ENCODE peak calls at places on chromosomes 16 and 17, in ten cellular contexts. U is neural crest cell; V is WTC11; F is lower lobe of right lung; M is Kasumi-1; Y is GM12865; K is stimulated activated CD4-positive, alpha-beta T cell treated with anti-CD3 and anti-CD28 coated beads, Interleukin-4, amount 100 ng/mL, for 24 hours; Z is DMS153; Q is anterior cingulate cortex; C is PC-3. S is an unnamed sample.

GRCh38 chr16:24508614-24509013 is 30.8 kb upstream of the RBBP6 start:
- DNase-seq in U (no peak), V (no peak), F (no peak), M (no peak), Y (no peak), K (no peak), Z (no peak), Q (no peak), C (no peak), S (peak; percentile 71)

GRCh38 chr16:77171750-77172635 is 19.0 kb upstream of the MON1B start:
- DNase-seq in U (peak; percentile 45), V (no peak), F (no peak), M (peak; percentile 75), Y (peak; percentile 61), K (peak; percentile 40), Z (peak; percentile 60), Q (no peak), C (peak; percentile 76), S (peak; percentile 51)

GRCh38 chr16:54447606-54448440 is 161.2 kb upstream of the IRX3 start:
- DNase-seq in U (no peak), V (no peak), F (no peak), M (no peak), Y (no peak), K (no peak), Z (no peak), Q (no peak), C (peak; percentile 62), S (peak; percentile 84)

GRCh38 chr17:2068589-2069051 is 13.7 kb downstream of the HIC1 start:
- DNase-seq in U (no peak), V (no peak), F (no peak), M (no peak), Y (no peak), K (no peak), Z (peak; percentile 43), Q (no peak), C (peak; percentile 71), S (no peak)

GRCh38 chr17:64496786-64497564 is at the start of gene POLG2:
- DNase-seq in U (peak; percentile 89), V (peak; percentile 93), F (peak; percentile 97), M (peak; percentile 97), Y (peak; percentile 97), K (peak; percentile 96), Z (peak; percentile 85), Q (peak; percentile 79), C (peak; percentile 98), S (peak; percentile 93)

GRCh38 chr16:69940676-69941075 is 10.5 kb upstream of the CLEC18A start:
- DNase-seq in U (no peak), V (no peak), F (peak; percentile 21), M (no peak), Y (no peak), K (peak; percentile 1), Z (no peak), Q (no peak), C (no peak), S (no peak)

GRCh38 chr16:11681526-11681925 is 13.3 kb downstream of the SNN start:
- DNase-seq in U (no peak), V (no peak), F (no peak), M (no peak), Y (peak; percentile 44), K (no peak), Z (no peak), Q (no peak), C (no peak), S (no peak)

GRCh38 chr16:56357291-56357764 is 68.0 kb downstream of the AMFR start:
- DNase-seq in U (no peak), V (peak; percentile 14), F (peak; percentile 42), M (no peak), Y (no peak), K (no peak), Z (no peak), Q (no peak), C (peak; percentile 11), S (peak; percentile 21)

GRCh38 chr17:17179371-17179827 is 26.7 kb downstream of the PLD6 start:
- DNase-seq in U (no peak), V (no peak), F (no peak), M (no peak), Y (peak; percentile 80), K (peak; percentile 21), Z (no peak), Q (no peak), C (no peak), S (peak; percentile 30)

GRCh38 chr16:11315499-11315898 is 29.8 kb upstream of the RMI2 start:
- DNase-seq in U (peak; percentile 14), V (peak; percentile 93), F (no peak), M (no peak), Y (no peak), K (no peak), Z (no peak), Q (no peak), C (peak; percentile 12), S (no peak)

GRCh38 chr17:11330871-11331270 is 89.9 kb downstream of the SHISA6 start:
- DNase-seq in U (no peak), V (peak; percentile 29), F (no peak), M (no peak), Y (no peak), K (no peak), Z (no peak), Q (no peak), C (no peak), S (no peak)

GRCh38 chr17:21463204-21463661 is 87.1 kb downstream of the KCNJ12 start:
- DNase-seq in U (no peak), V (no peak), F (no peak), M (no peak), Y (no peak), K (no peak), Z (no peak), Q (no peak), C (no peak), S (no peak)

GRCh38 chr16:4272114-4272954 is 489 bp downstream of the TFAP4 start:
- DNase-seq in U (peak; percentile 36), V (peak; percentile 44), F (peak; percentile 79), M (peak; percentile 39), Y (peak; percentile 59), K (no peak), Z (peak; percentile 13), Q (peak; percentile 21), C (peak; percentile 23), S (peak; percentile 26)

GRCh38 chr17:73865825-73866224 is 221.6 kb upstream of the SDK2 start:
- DNase-seq in U (no peak), V (no peak), F (no peak), M (no peak), Y (no peak), K (no peak), Z (no peak), Q (no peak), C (no peak), S (no peak)

S was measured in mammary epithelial cell.